ENCODE peak calls at places on chromosomes 16 and 17, in six cellular contexts. K, O, E, P, U and G are unnamed samples.

GRCh38 chr17:36000730-36001108 is 634 bp downstream of the CCL15 start:
- DNase-seq in P (no peak), E (no peak), K (no peak), U (peak; percentile 51), O (no peak), G (no peak)

GRCh38 chr17:41919840-41920579 is 1.3 kb upstream of the ACLY start:
- DNase-seq in P (peak; percentile 13), E (no peak), O (no peak), U (no peak), K (peak; percentile 59), G (no peak)

GRCh38 chr16:9258423-9259051 is 167.1 kb downstream of the HAPSTR1 start:
- DNase-seq in E (no peak), P (peak; percentile 61), U (peak; percentile 18), K (peak; percentile 15), O (no peak), G (peak; percentile 41)

GRCh38 chr17:55089955-55090573 is 121.5 kb downstream of the STXBP4 start:
- DNase-seq in E (peak; percentile 79), K (peak; percentile 29), P (no peak), U (peak; percentile 11), O (peak; percentile 12), G (no peak)

GRCh38 chr17:6789146-6789545 is 13.1 kb downstream of the FBXO39 start:
- DNase-seq in U (no peak), E (no peak), P (no peak), K (no peak), O (no peak), G (no peak)

GRCh38 chr16:48435906-48436305 is 50.7 kb upstream of the SIAH1 start:
- DNase-seq in O (no peak), K (no peak), P (no peak), E (no peak), U (no peak), G (no peak)

GRCh38 chr17:48014603-48015037 is 23.0 kb downstream of the COPZ2 start:
- DNase-seq in K (no peak), P (no peak), E (no peak), O (no peak), U (no peak), G (no peak)

GRCh38 chr16:70582280-70582978 is 58.8 kb downstream of the SF3B3 start:
- DNase-seq in O (no peak), P (no peak), U (no peak), E (no peak), K (peak; percentile 38), G (no peak)

GRCh38 chr17:35775039-35775438 is 14.4 kb downstream of the C17orf50 start:
- DNase-seq in K (no peak), U (no peak), O (no peak), P (no peak), E (no peak), G (no peak)

GRCh38 chr17:56835259-56835575 is 1.3 kb downstream of the DGKE start:
- DNase-seq in E (no peak), O (no peak), P (peak; percentile 10), U (no peak), K (peak; percentile 16), G (no peak)

GRCh38 chr17:32523017-32523680 is 36.4 kb downstream of the CDK5R1 start:
- DNase-seq in P (no peak), K (no peak), E (peak; percentile 100), U (peak; percentile 21), O (peak; percentile 18), G (no peak)

GRCh38 chr17:17343160-17343735 is 40.1 kb downstream of the NT5M start:
- DNase-seq in U (no peak), K (no peak), O (no peak), E (no peak), P (no peak), G (no peak)

GRCh38 chr17:63983326-63983725 is 10.6 kb upstream of the SCN4A start:
- DNase-seq in U (no peak), E (no peak), P (no peak), O (no peak), K (no peak), G (no peak)

GRCh38 chr16:70770291-70770967 is 30.5 kb downstream of the VAC14 start:
- DNase-seq in E (no peak), P (no peak), U (no peak), K (peak; percentile 28), O (no peak), G (no peak)

GRCh38 chr16:716250-716607 is 1.3 kb downstream of the METRN start:
- DNase-seq in P (peak; percentile 81), U (no peak), O (no peak), E (no peak), K (peak; percentile 72), G (peak; percentile 57)

GRCh38 chr16:87800497-87800896 is 34.7 kb upstream of the KLHDC4 start:
- DNase-seq in E (no peak), U (no peak), K (no peak), P (no peak), O (no peak), G (no peak)
- TF ChIP-seq CTCF in E (no peak), U (no peak), K (no peak), P (no peak), O (no peak), G (no peak)

GRCh38 chr16:88810868-88811599 is 694 bp downstream of the APRT start:
- DNase-seq in K (peak; percentile 94), U (peak; percentile 79), E (no peak), P (peak; percentile 58), O (peak; percentile 69), G (peak; percentile 42)

GRCh38 chr16:88810166-88810867 is 1.4 kb downstream of the APRT start:
- DNase-seq in P (no peak), O (no peak), K (peak; percentile 38), U (no peak), E (no peak), G (no peak)

GRCh38 chr16:88811600-88811849 is 203 bp downstream of the APRT start:
- DNase-seq in K (no peak), O (no peak), P (no peak), E (no peak), U (no peak), G (no peak)

GRCh38 chr16:88813396-88814143 is 1.8 kb upstream of the APRT start:
- DNase-seq in U (no peak), O (no peak), K (no peak), P (no peak), E (no peak), G (no peak)

GRCh38 chr16:88811850-88812736 is at the start of gene APRT:
- DNase-seq in P (peak; percentile 99), U (peak; percentile 97), E (peak; percentile 83), K (peak; percentile 98), O (peak; percentile 97), G (peak; percentile 97)
- TF ChIP-seq CTCF in P (no peak), U (peak; percentile 51), E (peak; percentile 56), K (peak; percentile 14), O (no peak), G (peak; percentile 43)

GRCh38 chr16:13873835-13874438 is 46.0 kb upstream of the ERCC4 start:
- DNase-seq in U (no peak), E (no peak), P (peak; percentile 48), O (no peak), K (peak; percentile 8), G (no peak)

DNA sequence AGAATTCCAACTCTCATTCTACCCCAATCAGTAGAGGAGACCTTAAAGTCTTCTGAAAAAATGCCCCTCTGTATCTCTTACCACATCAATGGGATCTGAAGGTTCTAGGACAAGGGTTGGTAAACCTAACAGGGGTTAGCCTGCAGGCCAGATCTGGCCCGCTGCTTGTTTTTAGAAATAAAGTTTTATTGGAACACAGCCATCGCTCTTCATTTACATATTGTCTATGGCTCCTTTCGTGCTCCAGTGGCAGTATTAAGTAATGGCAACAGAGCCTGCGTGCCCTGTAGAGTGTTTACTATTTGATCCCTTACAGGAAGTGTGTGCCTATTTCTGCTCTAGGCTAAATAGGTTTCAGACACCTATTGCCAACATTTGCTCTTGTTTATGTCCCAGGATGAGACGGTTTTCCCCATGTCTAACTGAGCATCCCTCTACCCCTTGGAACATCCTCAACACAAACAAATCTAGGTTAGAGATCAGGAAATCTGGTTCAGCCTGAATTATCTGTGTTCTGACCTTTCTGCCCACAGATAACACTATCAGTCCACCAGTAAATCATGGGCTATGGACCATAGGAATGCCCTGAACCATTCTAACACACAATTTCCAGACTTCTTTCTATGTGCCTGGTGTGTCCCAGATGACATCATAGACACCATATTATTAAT is 44.2 kb upstream of the ERCC4 start:
- DNase-seq in K (no peak), P (no peak), E (no peak), U (no peak), O (no peak), G (no peak)
- TF ChIP-seq CTCF in K (no peak), P (no peak), E (no peak), U (no peak), O (no peak), G (no peak)

GRCh38 chr17:5291683-5292082 is 9.6 kb downstream of the RABEP1 start:
- DNase-seq in O (no peak), E (no peak), U (no peak), K (no peak), P (no peak), G (no peak)
- TF ChIP-seq CTCF in O (no peak), E (no peak), U (no peak), K (no peak), P (no peak), G (no peak)

GRCh38 chr16:4684030-4684715 is 9.2 kb upstream of the NUDT16L1 start:
- DNase-seq in E (no peak), U (no peak), O (no peak), P (no peak), K (no peak), G (no peak)

GRCh38 chr16:4683255-4684029 is 9.9 kb upstream of the NUDT16L1 start:
- DNase-seq in O (no peak), P (no peak), E (no peak), K (no peak), U (no peak), G (no peak)

GRCh38 chr16:4681471-4682083 is 11.8 kb upstream of the NUDT16L1 start:
- DNase-seq in O (no peak), E (no peak), P (no peak), K (no peak), U (no peak), G (no peak)

GRCh38 chr16:4682084-4682581 is 11.2 kb upstream of the NUDT16L1 start:
- DNase-seq in K (no peak), E (no peak), U (no peak), O (no peak), P (peak; percentile 64), G (no peak)

GRCh38 chr16:4682616-4683254 is 10.6 kb upstream of the NUDT16L1 start:
- DNase-seq in U (no peak), P (peak; percentile 77), E (no peak), O (no peak), K (peak; percentile 41), G (peak; percentile 30)
- TF ChIP-seq CTCF in U (peak; percentile 35), P (peak; percentile 60), E (no peak), O (no peak), K (peak; percentile 13), G (peak; percentile 42)